ENCODE peak calls at places on chromosome 17, in four cellular contexts. One of them, this sample, is unnamed. For H3K9me3, the result is how much of the 10 kb centered on the place peaks cover.

GRCh38 chr17:64213995-64214507 is 49.0 kb downstream of the TEX2 start:
- DNase-seq in mammary epithelial cell: no peak
- DNase-seq in breast epithelium: no peak
- DNase-seq in endothelial cell of umbilical vein: peak
- DNase-seq in this sample: no peak

GRCh38 chr17:61411944-61412859 is 12.6 kb downstream of the TBX2 start:
- DNase-seq in breast epithelium: peak
- DNase-seq in mammary epithelial cell: peak
- DNase-seq in endothelial cell of umbilical vein: peak
- DNase-seq in this sample: peak

GRCh38 chr17:50689956-50690886 is 17.5 kb downstream of the ANKRD40 start:
- DNase-seq in mammary epithelial cell: peak
- DNase-seq in endothelial cell of umbilical vein: no peak
- DNase-seq in breast epithelium: no peak
- DNase-seq in this sample: no peak

GRCh38 chr17:67244621-67245072 is 349 bp downstream of the HELZ start:
- DNase-seq in mammary epithelial cell: no peak
- DNase-seq in breast epithelium: no peak
- DNase-seq in endothelial cell of umbilical vein: no peak
- DNase-seq in this sample: peak

GRCh38 chr17:74325376-74325742 is 667 bp upstream of the KIF19 start:
- DNase-seq in breast epithelium: no peak
- DNase-seq in mammary epithelial cell: no peak
- DNase-seq in endothelial cell of umbilical vein: no peak
- DNase-seq in this sample: no peak

GRCh38 chr17:6936370-6937028 is 59.4 kb upstream of the ALOX12 start:
- DNase-seq in mammary epithelial cell: no peak
- DNase-seq in breast epithelium: no peak
- DNase-seq in endothelial cell of umbilical vein: peak
- DNase-seq in this sample: no peak

GRCh38 chr17:31437720-31438400 is 46.4 kb downstream of the RAB11FIP4 start:
- DNase-seq in breast epithelium: no peak
- DNase-seq in mammary epithelial cell: no peak
- DNase-seq in endothelial cell of umbilical vein: no peak
- DNase-seq in this sample: no peak

GRCh38 chr17:82734987-82735866 is at the start of gene FN3K:
- DNase-seq in breast epithelium: no peak
- DNase-seq in endothelial cell of umbilical vein: peak
- DNase-seq in mammary epithelial cell: peak
- DNase-seq in this sample: peak

GRCh38 chr17:67657596-67657995 is 60.1 kb upstream of the NOL11 start:
- DNase-seq in mammary epithelial cell: no peak
- DNase-seq in endothelial cell of umbilical vein: no peak
- DNase-seq in breast epithelium: no peak
- DNase-seq in this sample: no peak

GRCh38 chr17:50339381-50339780 is 6.5 kb upstream of the XYLT2 start:
- DNase-seq in breast epithelium: no peak
- DNase-seq in mammary epithelial cell: no peak
- DNase-seq in endothelial cell of umbilical vein: no peak
- DNase-seq in this sample: no peak

GRCh38 chr17:15651001-15651582 is 31.6 kb upstream of the FBXW10B start:
- DNase-seq in mammary epithelial cell: no peak
- DNase-seq in breast epithelium: no peak
- DNase-seq in endothelial cell of umbilical vein: no peak
- DNase-seq in this sample: no peak

GRCh38 chr17:44363613-44364159 is at the start of gene FAM171A2:
- DNase-seq in endothelial cell of umbilical vein: peak
- DNase-seq in mammary epithelial cell: peak
- DNase-seq in breast epithelium: no peak
- DNase-seq in this sample: peak

GRCh38 chr17:78895322-78895721 is 7.7 kb downstream of the CEP295NL start:
- DNase-seq in breast epithelium: no peak
- DNase-seq in endothelial cell of umbilical vein: peak
- DNase-seq in mammary epithelial cell: no peak
- DNase-seq in this sample: no peak

GRCh38 chr17:44005865-44006580 is 1.6 kb downstream of the NAGS start:
- DNase-seq in mammary epithelial cell: peak
- DNase-seq in endothelial cell of umbilical vein: peak
- DNase-seq in breast epithelium: no peak
- DNase-seq in this sample: no peak

GRCh38 chr17:81309140-81309858 is 14.2 kb upstream of the SLC38A10 start:
- DNase-seq in mammary epithelial cell: peak
- DNase-seq in endothelial cell of umbilical vein: peak
- DNase-seq in breast epithelium: peak
- DNase-seq in this sample: peak

GRCh38 chr17:28427372-28427771 is 21.4 kb upstream of the SLC46A1 start:
- DNase-seq in endothelial cell of umbilical vein: no peak
- DNase-seq in mammary epithelial cell: no peak
- DNase-seq in breast epithelium: no peak
- DNase-seq in this sample: no peak

GRCh38 chr17:39011907-39012468 is 44.8 kb upstream of the FBXO47 start:
- DNase-seq in breast epithelium: no peak
- DNase-seq in endothelial cell of umbilical vein: no peak
- DNase-seq in mammary epithelial cell: no peak
- DNase-seq in this sample: no peak

GRCh38 chr17:42422958-42423712 is at the start of gene CAVIN1:
- DNase-seq in endothelial cell of umbilical vein: peak
- DNase-seq in breast epithelium: peak
- DNase-seq in mammary epithelial cell: peak
- DNase-seq in this sample: peak

GRCh38 chr17:79955167-79955549 is 80.5 kb downstream of the TBC1D16 start:
- DNase-seq in mammary epithelial cell: no peak
- DNase-seq in breast epithelium: peak
- DNase-seq in endothelial cell of umbilical vein: no peak
- DNase-seq in this sample: peak

GRCh38 chr17:50841949-50842354 is 6.6 kb downstream of the WFIKKN2 start:
- DNase-seq in breast epithelium: peak
- DNase-seq in mammary epithelial cell: peak
- DNase-seq in endothelial cell of umbilical vein: peak
- DNase-seq in this sample: peak

GRCh38 chr17:78929908-78930775 is 5.0 kb upstream of the TIMP2 start:
- DNase-seq in breast epithelium: no peak
- DNase-seq in endothelial cell of umbilical vein: no peak
- DNase-seq in mammary epithelial cell: no peak
- DNase-seq in this sample: peak

GRCh38 chr17:311119-311848 is 41.3 kb downstream of the RPH3AL start:
- DNase-seq in endothelial cell of umbilical vein: no peak
- DNase-seq in mammary epithelial cell: no peak
- DNase-seq in breast epithelium: no peak
- DNase-seq in this sample: no peak

GRCh38 chr17:79936661-79937434 is 97.6 kb upstream of the CBX4 start:
- DNase-seq in endothelial cell of umbilical vein: no peak
- DNase-seq in breast epithelium: no peak
- DNase-seq in mammary epithelial cell: no peak
- DNase-seq in this sample: no peak

GRCh38 chr17:81094744-81095607 is 60.0 kb downstream of the BAIAP2 start:
- DNase-seq in endothelial cell of umbilical vein: peak
- DNase-seq in mammary epithelial cell: peak
- DNase-seq in breast epithelium: peak
- DNase-seq in this sample: no peak

GRCh38 chr17:2122641-2123302 is 67.9 kb downstream of the HIC1 start:
- DNase-seq in mammary epithelial cell: peak
- DNase-seq in breast epithelium: peak
- DNase-seq in endothelial cell of umbilical vein: peak
- DNase-seq in this sample: peak

GRCh38 chr17:73985466-73986015 is 217.9 kb upstream of the RPL38 start:
- DNase-seq in mammary epithelial cell: no peak
- DNase-seq in breast epithelium: no peak
- DNase-seq in endothelial cell of umbilical vein: no peak
- DNase-seq in this sample: no peak

GRCh38 chr17:83079340-83079747 is at the start of gene METRNL:
- DNase-seq in mammary epithelial cell: peak
- DNase-seq in breast epithelium: peak
- DNase-seq in endothelial cell of umbilical vein: no peak
- DNase-seq in this sample: peak

GRCh38 chr17:70859829-70860228 is 690.5 kb downstream of the KCNJ2 start:
- DNase-seq in breast epithelium: no peak
- DNase-seq in mammary epithelial cell: no peak
- DNase-seq in endothelial cell of umbilical vein: no peak
- DNase-seq in this sample: no peak

GRCh38 chr17:44677136-44677535 is 12.4 kb downstream of the CCDC43 start:
- DNase-seq in mammary epithelial cell: no peak
- DNase-seq in breast epithelium: no peak
- DNase-seq in endothelial cell of umbilical vein: peak
- DNase-seq in this sample: no peak

GRCh38 chr17:77959216-77959925 is 868 bp downstream of the TNRC6C start:
- DNase-seq in breast epithelium: no peak
- DNase-seq in mammary epithelial cell: peak
- DNase-seq in endothelial cell of umbilical vein: no peak
- DNase-seq in this sample: no peak

GRCh38 chr17:51016099-51016498 is 104.6 kb downstream of the SPAG9 start:
- DNase-seq in mammary epithelial cell: no peak
- DNase-seq in endothelial cell of umbilical vein: peak
- DNase-seq in breast epithelium: no peak
- DNase-seq in this sample: no peak

GRCh38 chr17:7782237-7782636 is 51.8 kb upstream of the KDM6B start:
- DNase-seq in breast epithelium: no peak
- DNase-seq in endothelial cell of umbilical vein: peak
- DNase-seq in mammary epithelial cell: peak
- DNase-seq in this sample: no peak

GRCh38 chr17:43665387-43666101 is 3.8 kb upstream of the MEOX1 start:
- DNase-seq in mammary epithelial cell: no peak
- DNase-seq in endothelial cell of umbilical vein: no peak
- DNase-seq in breast epithelium: no peak
- DNase-seq in this sample: peak

GRCh38 chr17:47978324-47978723 is 7.4 kb downstream of the CDK5RAP3 start:
- DNase-seq in endothelial cell of umbilical vein: peak
- DNase-seq in mammary epithelial cell: peak
- DNase-seq in breast epithelium: no peak
- DNase-seq in this sample: peak

GRCh38 chr17:50428831-50429424 is 2.9 kb downstream of the ACSF2 start:
- DNase-seq in breast epithelium: peak
- DNase-seq in mammary epithelial cell: peak
- DNase-seq in endothelial cell of umbilical vein: no peak
- DNase-seq in this sample: no peak

GRCh38 chr17:80214878-80215210 is 5.3 kb downstream of the SGSH start:
- DNase-seq in endothelial cell of umbilical vein: no peak
- DNase-seq in breast epithelium: no peak
- DNase-seq in mammary epithelial cell: no peak
- DNase-seq in this sample: no peak

GRCh38 chr17:57515662-57516211 is 229.4 kb downstream of the CCDC182 start:
- DNase-seq in mammary epithelial cell: no peak
- DNase-seq in endothelial cell of umbilical vein: peak
- DNase-seq in breast epithelium: no peak
- DNase-seq in this sample: no peak
- TF ChIP-seq CTCF in mammary epithelial cell: no peak
- TF ChIP-seq CTCF in endothelial cell of umbilical vein: no peak
- TF ChIP-seq CTCF in breast epithelium: no peak
- TF ChIP-seq CTCF in this sample: peak

DNA sequence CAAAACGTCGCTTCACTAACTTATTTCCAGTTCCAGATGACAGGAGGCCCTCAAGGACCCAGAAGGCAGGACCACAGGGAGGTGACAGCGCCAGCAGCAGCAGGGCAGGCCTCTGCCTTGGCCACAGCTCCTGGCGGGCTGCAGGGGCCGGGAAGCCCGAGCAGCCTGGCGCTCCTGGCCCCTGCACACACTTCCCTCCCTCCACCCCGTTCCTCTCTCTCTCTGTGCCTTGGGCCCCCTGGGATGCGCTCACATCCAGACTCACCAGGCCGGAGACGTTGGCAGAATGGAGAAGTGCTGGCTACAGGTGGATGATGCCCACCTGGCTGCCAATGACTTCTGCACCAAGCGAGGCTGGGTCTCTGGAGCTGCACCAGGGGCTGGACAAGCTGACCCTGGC is 12.7 kb downstream of the ZNF594 start:
- DNase-seq in endothelial cell of umbilical vein: no peak
- DNase-seq in breast epithelium: no peak
- DNase-seq in mammary epithelial cell: no peak
- DNase-seq in this sample: no peak
- H3K9me3 ChIP-seq in endothelial cell of umbilical vein: under half
- H3K9me3 ChIP-seq in breast epithelium: half or more
- H3K9me3 ChIP-seq in mammary epithelial cell: half or more
- H3K9me3 ChIP-seq in this sample: half or more

GRCh38 chr17:76816590-76817135 is 51.5 kb upstream of the MGAT5B start:
- DNase-seq in mammary epithelial cell: peak
- DNase-seq in endothelial cell of umbilical vein: peak
- DNase-seq in breast epithelium: no peak
- DNase-seq in this sample: peak
- H3K27ac ChIP-seq in mammary epithelial cell: no peak
- H3K27ac ChIP-seq in endothelial cell of umbilical vein: no peak
- H3K27ac ChIP-seq in breast epithelium: no peak
- H3K27ac ChIP-seq in this sample: no peak

DNA sequence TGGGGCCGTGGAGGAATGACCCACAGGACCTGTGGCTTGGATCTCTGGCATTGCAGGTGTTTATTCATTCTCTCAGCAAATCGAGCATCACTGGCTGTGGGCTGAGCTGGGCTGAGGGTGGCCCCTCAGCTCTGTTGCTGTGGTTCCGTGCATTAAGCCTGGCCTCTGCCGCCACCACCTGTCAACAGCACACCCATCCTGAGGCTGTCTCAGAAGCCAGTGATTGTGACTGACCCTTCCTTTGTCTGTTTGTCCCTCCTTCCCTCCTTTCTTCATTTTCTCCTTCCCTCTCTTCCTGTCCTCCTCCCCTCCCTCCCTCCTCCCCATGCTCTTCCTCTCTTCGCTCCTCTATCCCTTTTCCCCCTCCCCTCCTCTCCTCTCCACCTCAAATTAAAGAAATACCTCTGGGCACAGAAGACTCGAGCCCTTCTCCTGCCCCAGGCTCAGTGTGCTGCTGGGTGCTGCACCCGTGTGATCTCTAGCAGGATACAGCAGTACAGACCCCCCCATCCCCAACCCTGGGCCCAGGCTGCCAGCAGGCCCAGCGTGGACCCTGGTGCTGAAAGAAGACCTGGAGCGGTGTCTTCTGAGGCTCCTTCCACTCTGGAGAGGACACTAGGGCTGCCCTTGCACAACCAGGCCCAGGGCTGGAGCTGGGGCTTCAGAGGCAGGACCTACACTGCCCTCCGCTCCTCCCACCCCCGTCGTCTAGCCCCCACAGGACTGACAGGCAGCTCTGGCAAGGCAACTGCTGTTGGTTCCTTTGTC is 75.9 kb downstream of the PLD6 start:
- DNase-seq in breast epithelium: no peak
- DNase-seq in mammary epithelial cell: no peak
- DNase-seq in endothelial cell of umbilical vein: no peak
- DNase-seq in this sample: no peak
- TF ChIP-seq CTCF in breast epithelium: no peak
- TF ChIP-seq CTCF in mammary epithelial cell: no peak
- TF ChIP-seq CTCF in endothelial cell of umbilical vein: no peak
- TF ChIP-seq CTCF in this sample: no peak

GRCh38 chr17:36529121-36529520 is 5.5 kb downstream of the MYO19 start:
- DNase-seq in mammary epithelial cell: peak
- DNase-seq in breast epithelium: no peak
- DNase-seq in endothelial cell of umbilical vein: peak
- DNase-seq in this sample: no peak
- H3K9me3 ChIP-seq in mammary epithelial cell: under half
- H3K9me3 ChIP-seq in breast epithelium: under half
- H3K9me3 ChIP-seq in endothelial cell of umbilical vein: under half
- H3K9me3 ChIP-seq in this sample: under half